ENCODE peak calls at places on chromosomes 3 and 15, in ten cellular contexts. J, O, X, L, Q, S, A, F, M and B are unnamed samples.

GRCh38 chr3:54621181-54621580 is 306.7 kb downstream of the LRTM1 start:
- DNase-seq in O (no peak), L (no peak), S (no peak), F (no peak), J (peak; percentile 89), X (no peak), M (no peak), Q (no peak), A (no peak), B (no peak)

GRCh38 chr15:22895465-22896190 is 57.2 kb downstream of the NIPA2 start:
- DNase-seq in M (no peak), L (no peak), A (peak; percentile 46), X (peak; percentile 49), S (no peak), F (peak; percentile 77), Q (no peak), O (no peak), J (no peak), B (no peak)

GRCh38 chr15:74193305-74193718 is 9.3 kb downstream of the STRA6 start:
- DNase-seq in F (peak; percentile 78), M (no peak), L (no peak), S (no peak), J (peak; percentile 94), A (no peak), X (no peak), O (no peak), Q (no peak), B (no peak)

GRCh38 chr3:197494366-197495058 is 61.3 kb downstream of the BDH1 start:
- DNase-seq in X (no peak), M (no peak), A (no peak), L (no peak), S (peak; percentile 35), F (no peak), O (no peak), J (no peak), Q (no peak), B (peak; percentile 61)

GRCh38 chr3:169497567-169498257 is 165.8 kb downstream of the MECOM start:
- DNase-seq in S (no peak), O (peak; percentile 94), L (no peak), F (no peak), Q (no peak), A (no peak), X (no peak), M (no peak), J (no peak), B (no peak)

GRCh38 chr3:89699771-89700170 is 592.4 kb downstream of the EPHA3 start:
- DNase-seq in A (no peak), X (no peak), O (no peak), F (no peak), Q (no peak), S (no peak), M (no peak), J (peak; percentile 6), L (no peak), B (no peak)

GRCh38 chr3:87313641-87314040 is 37.3 kb upstream of the POU1F1 start:
- DNase-seq in X (no peak), F (no peak), L (no peak), O (no peak), Q (no peak), J (no peak), A (no peak), M (no peak), S (no peak), B (no peak)

GRCh38 chr3:169869484-169870304 is at the start of gene LRRC31:
- DNase-seq in O (no peak), J (no peak), Q (no peak), S (no peak), F (no peak), M (no peak), L (no peak), A (no peak), X (no peak), B (no peak)

GRCh38 chr3:129613205-129613740 is 6.8 kb upstream of the PLXND1 start:
- DNase-seq in X (no peak), F (no peak), M (no peak), L (no peak), S (peak; percentile 12), A (no peak), J (no peak), O (no peak), Q (no peak), B (no peak)

GRCh38 chr3:129614435-129614834 is 8.0 kb upstream of the PLXND1 start:
- DNase-seq in L (no peak), M (no peak), Q (no peak), A (no peak), F (no peak), S (peak; percentile 12), X (no peak), O (no peak), J (no peak), B (no peak)

GRCh38 chr3:129615751-129616281 is 9.3 kb upstream of the PLXND1 start:
- DNase-seq in J (no peak), A (no peak), S (peak; percentile 29), O (no peak), Q (no peak), X (no peak), M (no peak), F (no peak), L (no peak), B (no peak)

GRCh38 chr3:129616291-129616690 is 9.8 kb upstream of the PLXND1 start:
- DNase-seq in A (peak; percentile 75), J (no peak), Q (no peak), X (no peak), M (no peak), O (no peak), S (peak; percentile 27), L (no peak), F (no peak), B (no peak)

GRCh38 chr3:129614927-129615363 is 8.5 kb upstream of the PLXND1 start:
- DNase-seq in O (no peak), M (no peak), Q (no peak), A (no peak), F (no peak), X (no peak), J (no peak), S (peak; percentile 67), L (no peak), B (no peak)
- H3K4me1 ChIP-seq in O (peaks cover 44% of the 10 kb centered on the region), M (no peaks in the 10 kb centered on the region), Q (peaks cover 5% of the 10 kb centered on the region), A (no peaks in the 10 kb centered on the region), F (peaks cover 27% of the 10 kb centered on the region), X (no peaks in the 10 kb centered on the region), J (no peaks in the 10 kb centered on the region), S (peaks cover 90% of the 10 kb centered on the region), L (no peaks in the 10 kb centered on the region), B (peaks cover 63% of the 10 kb centered on the region)

GRCh38 chr3:133477497-133477896 is 77.6 kb downstream of the BFSP2 start:
- DNase-seq in M (no peak), A (no peak), O (no peak), L (no peak), F (no peak), S (no peak), J (no peak), X (no peak), Q (no peak), B (no peak)

GRCh38 chr3:133476971-133477375 is 77.1 kb downstream of the BFSP2 start:
- DNase-seq in X (no peak), J (peak; percentile 68), S (no peak), A (no peak), M (no peak), Q (no peak), L (no peak), F (no peak), O (no peak), B (no peak)

GRCh38 chr3:133478624-133479023 is 78.8 kb downstream of the BFSP2 start:
- DNase-seq in Q (no peak), J (peak; percentile 29), M (no peak), F (no peak), A (no peak), O (no peak), L (no peak), X (no peak), S (no peak), B (no peak)

GRCh38 chr3:133479895-133480669 is 80.2 kb downstream of the BFSP2 start:
- DNase-seq in J (no peak), O (no peak), A (no peak), X (peak; percentile 62), F (peak; percentile 79), M (no peak), S (no peak), Q (no peak), L (no peak), B (no peak)

GRCh38 chr3:133479401-133479800 is 79.5 kb downstream of the BFSP2 start:
- DNase-seq in J (no peak), S (no peak), Q (no peak), A (no peak), X (no peak), O (no peak), M (no peak), F (no peak), L (no peak), B (no peak)
- H3K4me1 ChIP-seq in J (peaks cover 15% of the 10 kb centered on the region), S (peaks cover 12% of the 10 kb centered on the region), Q (peaks cover 16% of the 10 kb centered on the region), A (no peaks in the 10 kb centered on the region), X (no peaks in the 10 kb centered on the region), O (no peaks in the 10 kb centered on the region), M (no peaks in the 10 kb centered on the region), F (peaks cover 33% of the 10 kb centered on the region), L (no peaks in the 10 kb centered on the region), B (peaks cover 24% of the 10 kb centered on the region)

GRCh38 chr3:150447631-150448465 is 39.8 kb downstream of the TSC22D2 start:
- DNase-seq in S (no peak), M (no peak), L (no peak), O (peak; percentile 70), J (no peak), X (no peak), Q (no peak), F (no peak), A (no peak), B (no peak)

GRCh38 chr3:150453353-150453752 is 45.3 kb downstream of the TSC22D2 start:
- DNase-seq in F (no peak), M (no peak), O (no peak), X (no peak), Q (no peak), L (no peak), S (no peak), J (no peak), A (no peak), B (no peak)

GRCh38 chr3:150449169-150449721 is 41.1 kb downstream of the TSC22D2 start:
- DNase-seq in A (no peak), L (no peak), S (no peak), M (no peak), X (no peak), F (no peak), Q (no peak), O (peak; percentile 87), J (peak; percentile 42), B (no peak)

GRCh38 chr3:150451329-150452084 is 43.4 kb downstream of the TSC22D2 start:
- DNase-seq in X (no peak), L (no peak), Q (no peak), S (no peak), J (no peak), O (peak; percentile 11), A (no peak), F (no peak), M (no peak), B (no peak)

GRCh38 chr3:150450906-150451305 is 42.8 kb downstream of the TSC22D2 start:
- DNase-seq in S (no peak), Q (no peak), A (no peak), O (no peak), X (no peak), M (no peak), L (no peak), F (no peak), J (no peak), B (no peak)
- H3K4me1 ChIP-seq in S (peaks cover 67% of the 10 kb centered on the region), Q (peaks cover 4% of the 10 kb centered on the region), A (peaks cover 1% of the 10 kb centered on the region), O (peaks cover 54% of the 10 kb centered on the region), X (peaks cover 6% of the 10 kb centered on the region), M (no peaks in the 10 kb centered on the region), L (no peaks in the 10 kb centered on the region), F (peaks cover 24% of the 10 kb centered on the region), J (peaks cover 36% of the 10 kb centered on the region), B (peaks cover 29% of the 10 kb centered on the region)

DNA sequence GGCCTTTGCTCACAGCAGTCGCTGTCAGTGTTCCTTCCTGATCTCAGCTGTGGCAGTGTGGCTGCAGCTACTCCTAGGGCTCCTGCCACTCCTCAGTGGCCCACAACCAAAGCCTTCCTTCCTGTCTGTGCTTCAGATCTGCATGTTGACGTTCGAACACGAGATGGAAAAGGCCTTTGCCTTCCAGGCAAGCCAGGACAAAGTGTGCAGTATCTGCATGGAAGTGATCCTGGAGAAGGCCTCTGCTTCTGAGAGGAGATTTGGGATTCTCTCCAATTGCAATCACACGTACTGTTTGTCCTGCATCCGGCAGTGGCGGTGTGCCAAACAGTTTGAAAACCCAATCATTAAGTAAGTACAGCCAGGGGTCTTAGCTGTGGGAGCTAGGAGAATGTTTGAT is 17.8 kb downstream of the MKRN2 start:
- DNase-seq in A (no peak), F (no peak), X (no peak), Q (no peak), S (peak; percentile 30), L (no peak), M (no peak), O (no peak), J (no peak), B (no peak)
- H3K4me1 ChIP-seq in A (no peaks in the 10 kb centered on the region), F (no peaks in the 10 kb centered on the region), X (no peaks in the 10 kb centered on the region), Q (no peaks in the 10 kb centered on the region), S (peaks cover 24% of the 10 kb centered on the region), L (no peaks in the 10 kb centered on the region), M (no peaks in the 10 kb centered on the region), O (no peaks in the 10 kb centered on the region), J (no peaks in the 10 kb centered on the region), B (no peaks in the 10 kb centered on the region)